ENCODE peak calls at places on chromosomes 6 and 20, in four cellular contexts. One of them, this sample, is unnamed.

GRCh38 chr20:49318430-49319203 is 40.8 kb upstream of the ZNFX1 start:
- DNase-seq in fibroblast of pulmonary artery: no peak
- DNase-seq in colonic mucosa: no peak
- DNase-seq in stomach: no peak
- DNase-seq in this sample: no peak

GRCh38 chr6:27591660-27592059 is 118.8 kb upstream of the ZNF184 start:
- DNase-seq in fibroblast of pulmonary artery: peak; percentile 36
- DNase-seq in colonic mucosa: no peak
- DNase-seq in stomach: no peak
- DNase-seq in this sample: peak; percentile 32

GRCh38 chr6:126767741-126768140 is 350.7 kb upstream of the RSPO3 start:
- DNase-seq in fibroblast of pulmonary artery: no peak
- DNase-seq in colonic mucosa: no peak
- DNase-seq in stomach: no peak
- DNase-seq in this sample: no peak

GRCh38 chr6:84013931-84014330 is 19.6 kb upstream of the MRAP2 start:
- DNase-seq in fibroblast of pulmonary artery: no peak
- DNase-seq in colonic mucosa: no peak
- DNase-seq in stomach: no peak
- DNase-seq in this sample: no peak

GRCh38 chr6:113276631-113277030 is 580.5 kb upstream of the MARCKS start:
- DNase-seq in fibroblast of pulmonary artery: peak; percentile 39
- DNase-seq in colonic mucosa: no peak
- DNase-seq in stomach: no peak
- DNase-seq in this sample: no peak

GRCh38 chr6:14664112-14664592 is 546.6 kb downstream of the CD83 start:
- DNase-seq in fibroblast of pulmonary artery: no peak
- DNase-seq in colonic mucosa: no peak
- DNase-seq in stomach: no peak
- DNase-seq in this sample: no peak

GRCh38 chr20:63587256-63587655 is 13.2 kb upstream of the HELZ2 start:
- DNase-seq in fibroblast of pulmonary artery: no peak
- DNase-seq in colonic mucosa: no peak
- DNase-seq in stomach: no peak
- DNase-seq in this sample: no peak

GRCh38 chr20:49507741-49508434 is 25.4 kb upstream of the KCNB1 start:
- DNase-seq in fibroblast of pulmonary artery: no peak
- DNase-seq in colonic mucosa: no peak
- DNase-seq in stomach: no peak
- DNase-seq in this sample: no peak

GRCh38 chr6:89360415-89360999 is 8.0 kb upstream of the UBE2J1 start:
- DNase-seq in fibroblast of pulmonary artery: no peak
- DNase-seq in colonic mucosa: no peak
- DNase-seq in stomach: no peak
- DNase-seq in this sample: no peak

GRCh38 chr6:126723541-126724170 is 383.7 kb downstream of the CENPW start:
- DNase-seq in fibroblast of pulmonary artery: no peak
- DNase-seq in colonic mucosa: no peak
- DNase-seq in stomach: no peak
- DNase-seq in this sample: no peak

GRCh38 chr6:118709859-118710350 is 58.5 kb upstream of the CEP85L start:
- DNase-seq in fibroblast of pulmonary artery: peak; percentile 76
- DNase-seq in colonic mucosa: peak; percentile 26
- DNase-seq in stomach: peak; percentile 39
- DNase-seq in this sample: peak; percentile 74

GRCh38 chr20:35539756-35540212 is 2.1 kb upstream of the ERGIC3 start:
- DNase-seq in fibroblast of pulmonary artery: peak; percentile 18
- DNase-seq in colonic mucosa: peak; percentile 59
- DNase-seq in stomach: peak; percentile 91
- DNase-seq in this sample: no peak

GRCh38 chr6:24140572-24140971 is 14.6 kb downstream of the NRSN1 start:
- DNase-seq in fibroblast of pulmonary artery: no peak
- DNase-seq in colonic mucosa: no peak
- DNase-seq in stomach: no peak
- DNase-seq in this sample: no peak

GRCh38 chr6:106783631-106784566 is 154.5 kb downstream of the QRSL1 start:
- DNase-seq in fibroblast of pulmonary artery: no peak
- DNase-seq in colonic mucosa: no peak
- DNase-seq in stomach: no peak
- DNase-seq in this sample: no peak

GRCh38 chr20:36399969-36400545 is 93.9 kb downstream of the DLGAP4 start:
- DNase-seq in fibroblast of pulmonary artery: no peak
- DNase-seq in colonic mucosa: no peak
- DNase-seq in stomach: no peak
- DNase-seq in this sample: no peak

GRCh38 chr6:93784794-93785757 is 365.7 kb upstream of the EPHA7 start:
- DNase-seq in fibroblast of pulmonary artery: peak; percentile 88
- DNase-seq in colonic mucosa: no peak
- DNase-seq in stomach: no peak
- DNase-seq in this sample: peak; percentile 93

GRCh38 chr6:6699741-6700367 is 111.3 kb downstream of the LY86 start:
- DNase-seq in fibroblast of pulmonary artery: peak; percentile 96
- DNase-seq in colonic mucosa: peak; percentile 96
- DNase-seq in stomach: peak; percentile 86
- DNase-seq in this sample: peak; percentile 97

GRCh38 chr20:8639112-8639778 is 429.6 kb upstream of the PLCB4 start:
- DNase-seq in fibroblast of pulmonary artery: no peak
- DNase-seq in colonic mucosa: no peak
- DNase-seq in stomach: no peak
- DNase-seq in this sample: no peak

GRCh38 chr6:28349344-28349891 is 329 bp upstream of the ZKSCAN3 start:
- DNase-seq in fibroblast of pulmonary artery: no peak
- DNase-seq in colonic mucosa: no peak
- DNase-seq in stomach: no peak
- DNase-seq in this sample: no peak

GRCh38 chr6:89034586-89035251 is 45.8 kb upstream of the PNRC1 start:
- DNase-seq in fibroblast of pulmonary artery: peak; percentile 97
- DNase-seq in colonic mucosa: peak; percentile 32
- DNase-seq in stomach: no peak
- DNase-seq in this sample: peak; percentile 72

GRCh38 chr6:145886228-145886956 is 71.8 kb upstream of the FBXO30 start:
- DNase-seq in fibroblast of pulmonary artery: no peak
- DNase-seq in colonic mucosa: no peak
- DNase-seq in stomach: no peak
- DNase-seq in this sample: peak; percentile 52

GRCh38 chr6:4008324-4009047 is 70.5 kb downstream of the FAM217A start:
- DNase-seq in fibroblast of pulmonary artery: peak; percentile 90
- DNase-seq in colonic mucosa: no peak
- DNase-seq in stomach: no peak
- DNase-seq in this sample: peak; percentile 62

GRCh38 chr6:7150381-7151064 is 42.8 kb downstream of the RREB1 start:
- DNase-seq in fibroblast of pulmonary artery: no peak
- DNase-seq in colonic mucosa: no peak
- DNase-seq in stomach: no peak
- DNase-seq in this sample: no peak

GRCh38 chr20:61803903-61804804 is 261.5 kb downstream of the TAF4 start:
- DNase-seq in fibroblast of pulmonary artery: peak; percentile 4
- DNase-seq in colonic mucosa: no peak
- DNase-seq in stomach: no peak
- DNase-seq in this sample: peak; percentile 24

GRCh38 chr6:140671926-140672325 is 1297.5 kb upstream of the CITED2 start:
- DNase-seq in fibroblast of pulmonary artery: no peak
- DNase-seq in colonic mucosa: no peak
- DNase-seq in stomach: no peak
- DNase-seq in this sample: no peak

GRCh38 chr6:63537959-63538300 is 34.4 kb upstream of the LOC128125822 start:
- DNase-seq in fibroblast of pulmonary artery: no peak
- DNase-seq in colonic mucosa: no peak
- DNase-seq in stomach: no peak
- DNase-seq in this sample: no peak

GRCh38 chr20:9241232-9241692 is 172.4 kb downstream of the PLCB4 start:
- DNase-seq in fibroblast of pulmonary artery: peak; percentile 75
- DNase-seq in colonic mucosa: no peak
- DNase-seq in stomach: no peak
- DNase-seq in this sample: peak; percentile 64

GRCh38 chr6:122482750-122483080 is 11.1 kb upstream of the SERINC1 start:
- DNase-seq in fibroblast of pulmonary artery: no peak
- DNase-seq in colonic mucosa: no peak
- DNase-seq in stomach: no peak
- DNase-seq in this sample: no peak

GRCh38 chr20:61117725-61118124 is 134.3 kb upstream of the CDH4 start:
- DNase-seq in fibroblast of pulmonary artery: no peak
- DNase-seq in colonic mucosa: no peak
- DNase-seq in stomach: no peak
- DNase-seq in this sample: peak; percentile 27

GRCh38 chr20:46549188-46549967 is 1.1 kb downstream of the OCSTAMP start:
- DNase-seq in fibroblast of pulmonary artery: no peak
- DNase-seq in colonic mucosa: no peak
- DNase-seq in stomach: no peak
- DNase-seq in this sample: no peak

GRCh38 chr20:32583581-32584045 is 1.5 kb downstream of the NOL4L start:
- DNase-seq in fibroblast of pulmonary artery: no peak
- DNase-seq in colonic mucosa: no peak
- DNase-seq in stomach: no peak
- DNase-seq in this sample: no peak

GRCh38 chr20:37911838-37912273 is 8.9 kb downstream of the VSTM2L start:
- DNase-seq in fibroblast of pulmonary artery: peak; percentile 51
- DNase-seq in colonic mucosa: peak; percentile 38
- DNase-seq in stomach: no peak
- DNase-seq in this sample: peak; percentile 57
- H3K4me3 ChIP-seq in fibroblast of pulmonary artery: no peak overlapping the region
- H3K4me3 ChIP-seq in colonic mucosa: no peak overlapping the region
- H3K4me3 ChIP-seq in stomach: no peak overlapping the region
- H3K4me3 ChIP-seq in this sample: no peak overlapping the region

GRCh38 chr20:57802877-57803717 is 93.3 kb upstream of the PMEPA1 start:
- DNase-seq in fibroblast of pulmonary artery: no peak
- DNase-seq in colonic mucosa: no peak
- DNase-seq in stomach: no peak
- DNase-seq in this sample: no peak
- H3K4me3 ChIP-seq in fibroblast of pulmonary artery: no peak overlapping the region
- H3K4me3 ChIP-seq in colonic mucosa: no peak overlapping the region
- H3K4me3 ChIP-seq in stomach: no peak overlapping the region
- H3K4me3 ChIP-seq in this sample: no peak overlapping the region

DNA sequence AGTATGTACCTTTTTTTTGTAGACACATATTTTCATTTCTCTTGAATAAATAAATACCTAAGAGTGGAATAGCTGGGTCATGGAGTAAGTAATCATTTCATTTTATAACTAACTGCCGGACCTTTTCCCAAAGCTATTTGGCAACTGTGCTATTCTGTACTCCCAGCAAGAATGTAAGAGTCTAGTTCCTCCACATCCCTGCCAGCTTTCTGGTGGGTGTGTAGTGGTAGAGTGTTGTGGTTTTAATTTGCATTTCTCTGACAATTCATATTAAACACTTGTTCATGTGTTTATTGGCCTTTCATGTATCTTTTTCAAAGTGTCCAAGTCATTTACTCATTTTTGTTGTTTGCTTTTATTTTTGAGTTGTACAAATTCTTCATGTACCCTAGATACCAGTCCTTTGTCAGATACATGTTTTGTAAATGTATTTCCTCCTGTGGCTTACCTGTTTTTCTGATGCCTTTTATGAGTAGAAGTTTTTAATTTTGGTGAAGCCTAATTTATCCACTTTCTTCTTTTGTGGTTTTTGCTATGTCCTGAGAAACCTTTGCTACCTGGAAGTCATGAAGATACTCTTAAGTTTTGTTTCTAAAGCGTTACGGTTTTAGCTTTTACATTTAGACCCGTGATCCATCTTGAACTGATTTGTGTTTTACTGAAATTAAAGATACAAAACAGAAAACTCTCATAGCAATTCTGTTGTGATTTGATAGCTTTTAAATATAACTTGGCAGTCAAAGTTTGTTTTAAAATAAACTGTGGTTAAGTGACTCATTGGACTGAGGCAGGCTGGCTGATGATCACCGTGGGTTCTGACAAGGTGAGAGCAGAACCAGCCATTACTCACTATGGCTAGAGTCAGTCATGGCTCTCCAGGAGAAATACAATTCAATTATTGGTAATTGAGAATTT is 7.9 kb downstream of the MYLIP start:
- DNase-seq in fibroblast of pulmonary artery: peak; percentile 65
- DNase-seq in colonic mucosa: no peak
- DNase-seq in stomach: peak; percentile 40
- DNase-seq in this sample: peak; percentile 93
- H3K4me3 ChIP-seq in fibroblast of pulmonary artery: no peak overlapping the region
- H3K4me3 ChIP-seq in colonic mucosa: no peak overlapping the region
- H3K4me3 ChIP-seq in stomach: no peak overlapping the region
- H3K4me3 ChIP-seq in this sample: peak overlapping the region; percentile 43

GRCh38 chr6:43274127-43274915 is 23.7 kb upstream of the SLC22A7 start:
- DNase-seq in fibroblast of pulmonary artery: no peak
- DNase-seq in colonic mucosa: no peak
- DNase-seq in stomach: no peak
- DNase-seq in this sample: no peak

GRCh38 chr6:43277083-43277642 is 20.9 kb upstream of the SLC22A7 start:
- DNase-seq in fibroblast of pulmonary artery: no peak
- DNase-seq in colonic mucosa: no peak
- DNase-seq in stomach: no peak
- DNase-seq in this sample: no peak

GRCh38 chr6:43276180-43277082 is 21.6 kb upstream of the SLC22A7 start:
- DNase-seq in fibroblast of pulmonary artery: no peak
- DNase-seq in colonic mucosa: peak; percentile 86
- DNase-seq in stomach: no peak
- DNase-seq in this sample: no peak

GRCh38 chr6:43274916-43275597 is 23.0 kb upstream of the SLC22A7 start:
- DNase-seq in fibroblast of pulmonary artery: no peak
- DNase-seq in colonic mucosa: peak; percentile 89
- DNase-seq in stomach: peak; percentile 55
- DNase-seq in this sample: no peak

GRCh38 chr6:43275782-43276179 is 22.3 kb upstream of the SLC22A7 start:
- DNase-seq in fibroblast of pulmonary artery: no peak
- DNase-seq in colonic mucosa: no peak
- DNase-seq in stomach: no peak
- DNase-seq in this sample: no peak
- H3K4me3 ChIP-seq in fibroblast of pulmonary artery: no peak overlapping the region
- H3K4me3 ChIP-seq in colonic mucosa: peak overlapping the region; percentile 36
- H3K4me3 ChIP-seq in stomach: peak overlapping the region; percentile 46
- H3K4me3 ChIP-seq in this sample: no peak overlapping the region

GRCh38 chr20:17024513-17025105 is 202.2 kb upstream of the PCSK2 start:
- DNase-seq in fibroblast of pulmonary artery: no peak
- DNase-seq in colonic mucosa: no peak
- DNase-seq in stomach: no peak
- DNase-seq in this sample: no peak

GRCh38 chr20:17023036-17023435 is 203.8 kb upstream of the PCSK2 start:
- DNase-seq in fibroblast of pulmonary artery: no peak
- DNase-seq in colonic mucosa: no peak
- DNase-seq in stomach: no peak
- DNase-seq in this sample: no peak

GRCh38 chr20:17021481-17021880 is 205.4 kb upstream of the PCSK2 start:
- DNase-seq in fibroblast of pulmonary artery: no peak
- DNase-seq in colonic mucosa: no peak
- DNase-seq in stomach: no peak
- DNase-seq in this sample: no peak

GRCh38 chr20:17026346-17026745 is 200.5 kb upstream of the PCSK2 start:
- DNase-seq in fibroblast of pulmonary artery: no peak
- DNase-seq in colonic mucosa: no peak
- DNase-seq in stomach: no peak
- DNase-seq in this sample: no peak

DNA sequence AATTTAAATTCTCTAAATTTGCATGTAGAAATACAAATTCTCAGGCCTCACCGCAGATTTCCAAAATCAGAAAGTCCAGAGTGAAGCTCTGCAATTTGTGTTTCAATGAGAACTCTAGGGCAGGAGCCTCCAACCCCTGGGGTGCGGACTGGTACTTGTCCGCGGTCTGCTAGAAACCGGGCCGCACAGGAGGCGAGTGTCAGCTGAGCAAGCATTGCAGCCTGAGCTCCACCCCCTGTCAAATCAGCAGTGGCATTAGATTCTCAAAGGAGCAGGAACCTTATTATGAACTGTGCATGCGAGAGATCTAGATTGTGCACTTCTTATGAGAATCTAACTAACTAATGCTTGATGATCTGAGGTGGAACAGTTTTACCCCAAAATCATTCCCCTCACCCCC is 203.0 kb upstream of the PCSK2 start:
- DNase-seq in fibroblast of pulmonary artery: no peak
- DNase-seq in colonic mucosa: no peak
- DNase-seq in stomach: no peak
- DNase-seq in this sample: no peak
- H3K4me3 ChIP-seq in fibroblast of pulmonary artery: no peak overlapping the region
- H3K4me3 ChIP-seq in colonic mucosa: no peak overlapping the region
- H3K4me3 ChIP-seq in stomach: no peak overlapping the region
- H3K4me3 ChIP-seq in this sample: no peak overlapping the region